ENCODE peak calls at places on chromosomes 7 and 10, in six cellular contexts. G is psoas muscle, R is type B pancreatic cell, W is NB4, N is COR-L47, C is choroid plexus epithelial cell. U is an unnamed sample.

GRCh38 chr7:159032753-159033472 is 111.8 kb downstream of the VIPR2 start:
- DNase-seq in G (no peak), R (peak), W (no peak), N (no peak), C (no peak), U (no peak)

GRCh38 chr10:130809181-130809580 is 502.3 kb downstream of the TCERG1L start:
- DNase-seq in G (no peak), R (peak), W (no peak), N (no peak), C (no peak), U (no peak)

GRCh38 chr10:113980408-113981087 is 63.1 kb upstream of the ADRB1 start:
- DNase-seq in G (no peak), R (no peak), W (no peak), N (no peak), C (no peak), U (no peak)

GRCh38 chr10:75030371-75030770 is 81.1 kb upstream of the SAMD8 start:
- DNase-seq in G (no peak), R (no peak), W (no peak), N (no peak), C (no peak), U (no peak)

GRCh38 chr7:151877911-151878835 is 1.3 kb upstream of the PRKAG2 start:
- DNase-seq in G (peak), R (no peak), W (no peak), N (no peak), C (no peak), U (no peak)

GRCh38 chr10:116888380-116889055 is 39.2 kb downstream of the ENO4 start:
- DNase-seq in G (peak), R (no peak), W (no peak), N (no peak), C (peak), U (peak)

GRCh38 chr7:55438765-55439525 is 73.8 kb downstream of the LANCL2 start:
- DNase-seq in G (peak), R (no peak), W (no peak), N (peak), C (no peak), U (no peak)

GRCh38 chr7:99369767-99370353 is 4.7 kb upstream of the ARPC1B start:
- DNase-seq in G (peak), R (no peak), W (no peak), N (no peak), C (no peak), U (no peak)

GRCh38 chr10:77532068-77532467 is 105.5 kb downstream of the KCNMA1 start:
- DNase-seq in G (no peak), R (no peak), W (no peak), N (no peak), C (peak), U (no peak)